ENCODE peak calls at places on chromosomes 12 and 14, in eight cellular contexts. C is SK-N-SH, R is ovary, O is upper lobe of left lung, Y is sigmoid colon, B is A549, G is stomach, P is tibial nerve. N is an unnamed sample.

GRCh38 chr12:52486166-52487105 is 6.6 kb downstream of the KRT6A start:
- DNase-seq in C (no peak), R (no peak), O (no peak), Y (no peak), B (no peak), G (no peak), P (no peak), N (no peak)

GRCh38 chr12:52903285-52903854 is 1.5 kb downstream of the KRT8 start:
- DNase-seq in C (peak; percentile 72), R (peak; percentile 74), O (peak; percentile 93), Y (peak; percentile 90), B (peak; percentile 69), G (peak; percentile 76), P (peak; percentile 17), N (peak; percentile 83)

GRCh38 chr14:105883066-105884005 is 357.0 kb downstream of the TMEM121 start:
- DNase-seq in C (no peak), R (peak; percentile 5), O (peak; percentile 50), Y (peak; percentile 37), B (no peak), G (peak; percentile 17), P (peak; percentile 5), N (peak; percentile 2)

GRCh38 chr14:102733326-102733725 is 43.9 kb upstream of the TRAF3 start:
- DNase-seq in C (no peak), R (no peak), O (no peak), Y (no peak), B (no peak), G (no peak), P (no peak), N (no peak)

GRCh38 chr14:102775855-102776760 is 1.1 kb upstream of the TRAF3 start:
- DNase-seq in C (no peak), R (no peak), O (peak; percentile 83), Y (no peak), B (peak; percentile 75), G (peak; percentile 42), P (no peak), N (peak; percentile 70)

GRCh38 chr12:94973202-94973601 is 30.3 kb downstream of the NDUFA12 start:
- DNase-seq in C (no peak), R (no peak), O (no peak), Y (no peak), B (no peak), G (no peak), P (no peak), N (no peak)

GRCh38 chr14:95359974-95360826 is 40.5 kb upstream of the CLMN start:
- DNase-seq in C (no peak), R (no peak), O (peak; percentile 84), Y (no peak), B (no peak), G (peak; percentile 38), P (peak; percentile 36), N (no peak)

GRCh38 chr12:54360717-54361456 is 3.4 kb downstream of the GPR84 start:
- DNase-seq in C (peak; percentile 66), R (peak; percentile 90), O (no peak), Y (peak; percentile 88), B (peak; percentile 88), G (peak; percentile 87), P (peak; percentile 55), N (peak; percentile 84)

GRCh38 chr14:34338056-34338455 is 124.0 kb downstream of the SPTSSA start:
- DNase-seq in C (no peak), R (no peak), O (no peak), Y (no peak), B (no peak), G (no peak), P (no peak), N (no peak)
- TF ChIP-seq EP300 in C (no peak), R (no peak), O (no peak), Y (no peak), B (no peak), G (no peak), P (no peak), N (no peak)

GRCh38 chr12:105740337-105740736 is 398.4 kb downstream of the NUAK1 start:
- DNase-seq in C (no peak), R (no peak), O (no peak), Y (no peak), B (no peak), G (no peak), P (no peak), N (no peak)

GRCh38 chr12:105740970-105741725 is 397.6 kb downstream of the NUAK1 start:
- DNase-seq in C (no peak), R (peak; percentile 61), O (no peak), Y (peak; percentile 70), B (no peak), G (no peak), P (no peak), N (no peak)

GRCh38 chr12:105744659-105745058 is 394.1 kb downstream of the NUAK1 start:
- DNase-seq in C (no peak), R (no peak), O (no peak), Y (no peak), B (no peak), G (no peak), P (no peak), N (no peak)

GRCh38 chr12:105741786-105742566 is 396.8 kb downstream of the NUAK1 start:
- DNase-seq in C (no peak), R (peak; percentile 23), O (no peak), Y (no peak), B (no peak), G (no peak), P (no peak), N (no peak)

GRCh38 chr12:105742567-105742874 is 396.2 kb downstream of the NUAK1 start:
- DNase-seq in C (no peak), R (no peak), O (no peak), Y (no peak), B (no peak), G (no peak), P (no peak), N (no peak)
- H3K4me1 ChIP-seq in C (peaks cover 13% of the 10 kb centered on the region), R (peaks cover 5% of the 10 kb centered on the region), O (peaks cover 7% of the 10 kb centered on the region), Y (peaks cover 21% of the 10 kb centered on the region), B (no peaks in the 10 kb centered on the region), G (peaks cover 5% of the 10 kb centered on the region), P (peaks cover 5% of the 10 kb centered on the region), N (no peaks in the 10 kb centered on the region)

DNA sequence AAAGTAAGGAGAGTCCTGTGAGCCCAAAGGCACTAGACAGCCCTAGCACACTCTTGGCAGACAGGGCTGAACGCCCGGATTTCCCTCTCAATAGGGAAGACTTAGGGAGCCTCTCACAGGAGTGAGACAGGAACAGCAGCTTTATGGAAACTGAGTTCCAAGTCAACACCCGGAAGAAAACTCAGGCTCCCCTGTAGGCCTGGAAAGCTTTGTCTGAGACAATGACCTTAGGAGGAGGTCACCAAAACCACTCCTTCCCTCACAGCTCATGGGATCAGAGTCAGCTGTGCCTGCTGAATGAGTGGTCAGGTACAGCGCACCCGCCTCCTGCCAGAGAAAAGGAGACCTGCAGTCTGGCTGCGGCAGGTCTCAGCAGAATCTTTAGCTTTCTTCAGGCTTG is 229.5 kb downstream of the CACNA1C start:
- DNase-seq in C (no peak), R (no peak), O (no peak), Y (no peak), B (no peak), G (no peak), P (no peak), N (no peak)
- TF ChIP-seq EP300 in C (no peak), R (no peak), O (no peak), Y (no peak), B (no peak), G (no peak), P (no peak), N (no peak)

GRCh38 chr12:11840350-11840749 is 190.9 kb downstream of the ETV6 start:
- DNase-seq in C (no peak), R (no peak), O (no peak), Y (no peak), B (no peak), G (no peak), P (no peak), N (peak; percentile 44)
- H3K4me1 ChIP-seq in C (no peaks in the 10 kb centered on the region), R (peaks cover 13% of the 10 kb centered on the region), O (peaks cover 47% of the 10 kb centered on the region), Y (peaks cover 59% of the 10 kb centered on the region), B (peaks cover 6% of the 10 kb centered on the region), G (peaks cover 17% of the 10 kb centered on the region), P (peaks cover 32% of the 10 kb centered on the region), N (peaks cover 49% of the 10 kb centered on the region)

GRCh38 chr12:109389146-109389545 is 41.4 kb downstream of the MYO1H start:
- DNase-seq in C (peak; percentile 7), R (no peak), O (no peak), Y (no peak), B (peak; percentile 60), G (no peak), P (no peak), N (no peak)

GRCh38 chr12:109386079-109386473 is 38.4 kb downstream of the MYO1H start:
- DNase-seq in C (no peak), R (no peak), O (no peak), Y (no peak), B (no peak), G (no peak), P (no peak), N (no peak)

GRCh38 chr12:109388167-109388563 is 40.5 kb downstream of the MYO1H start:
- DNase-seq in C (no peak), R (no peak), O (no peak), Y (no peak), B (no peak), G (no peak), P (no peak), N (no peak)

GRCh38 chr12:109385339-109386078 is 37.8 kb downstream of the MYO1H start:
- DNase-seq in C (peak; percentile 51), R (no peak), O (no peak), Y (no peak), B (peak; percentile 64), G (no peak), P (no peak), N (no peak)

GRCh38 chr12:109387425-109388166 is 39.9 kb downstream of the MYO1H start:
- DNase-seq in C (peak; percentile 31), R (no peak), O (no peak), Y (no peak), B (peak; percentile 68), G (no peak), P (no peak), N (no peak)
- TF ChIP-seq EP300 in C (no peak), R (no peak), O (no peak), Y (no peak), B (no peak), G (no peak), P (no peak), N (no peak)

DNA sequence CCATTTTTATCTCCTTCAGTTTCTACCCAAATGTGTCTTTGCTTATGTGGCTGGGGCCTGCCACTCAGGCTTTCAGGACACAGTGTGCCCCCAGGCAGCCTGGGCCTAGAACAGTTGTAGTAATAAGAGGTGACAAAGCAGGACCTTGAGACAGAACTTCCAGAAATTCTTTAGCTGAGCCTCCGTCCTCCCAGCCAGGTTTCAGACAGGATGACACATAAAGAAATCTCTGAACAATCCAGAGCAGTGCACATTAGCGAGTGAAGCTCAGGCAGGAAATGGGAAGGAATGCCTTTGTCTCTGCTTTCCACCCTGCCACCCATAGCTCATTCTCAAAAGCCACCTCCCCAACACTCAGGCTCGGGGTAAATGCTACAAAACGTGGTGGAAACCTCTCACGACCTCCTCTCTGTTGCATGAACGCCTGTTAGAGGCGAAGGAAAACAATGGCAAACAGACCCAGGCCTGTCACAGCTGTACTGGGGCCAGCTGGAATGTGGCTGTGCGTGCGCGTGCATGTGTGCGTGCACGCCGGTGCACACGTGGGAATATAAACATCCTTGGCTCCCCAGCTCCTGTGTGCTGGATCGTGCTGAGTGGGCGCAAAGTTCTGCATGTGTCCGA is 286.7 kb downstream of the ZFP36L1 start:
- DNase-seq in C (no peak), R (no peak), O (peak; percentile 87), Y (peak; percentile 79), B (no peak), G (peak; percentile 67), P (no peak), N (no peak)
- H3K4me1 ChIP-seq in C (peaks cover 25% of the 10 kb centered on the region), R (peaks cover 21% of the 10 kb centered on the region), O (peaks cover 22% of the 10 kb centered on the region), Y (peaks cover 44% of the 10 kb centered on the region), B (peaks cover 4% of the 10 kb centered on the region), G (peaks cover 51% of the 10 kb centered on the region), P (peaks cover 14% of the 10 kb centered on the region), N (peaks cover 28% of the 10 kb centered on the region)

N was measured in transverse colon.